ENCODE peak calls at places on chromosomes 11 and 22, in eight cellular contexts. I, N, O, U, Q, Y, B and X are unnamed samples.

GRCh38 chr11:102171101-102171500 is 60.9 kb downstream of the YAP1 start:
- DNase-seq in I (no peak), N (no peak), O (peak; percentile 52), U (no peak), Q (peak; percentile 56), Y (no peak), B (no peak), X (peak; percentile 43)

GRCh38 chr11:60193687-60194433 is 11.0 kb upstream of the MS4A6A start:
- DNase-seq in I (no peak), N (peak; percentile 80), O (peak; percentile 34), U (peak; percentile 58), Q (peak; percentile 93), Y (peak; percentile 75), B (peak; percentile 7), X (peak; percentile 44)

GRCh38 chr11:42906226-42906625 is 405.6 kb upstream of the API5 start:
- DNase-seq in I (no peak), N (no peak), O (no peak), U (no peak), Q (peak; percentile 4), Y (no peak), B (no peak), X (no peak)

GRCh38 chr11:18065572-18065971 is 19.5 kb upstream of the TPH1 start:
- DNase-seq in I (no peak), N (no peak), O (peak; percentile 18), U (no peak), Q (peak; percentile 21), Y (no peak), B (no peak), X (no peak)

GRCh38 chr22:49976439-49977175 is 16.0 kb downstream of the PIM3 start:
- DNase-seq in I (no peak), N (no peak), O (no peak), U (no peak), Q (no peak), Y (no peak), B (no peak), X (no peak)

GRCh38 chr11:122319011-122319410 is 203.0 kb upstream of the BLID start:
- DNase-seq in I (no peak), N (no peak), O (no peak), U (no peak), Q (no peak), Y (no peak), B (no peak), X (no peak)

GRCh38 chr11:111300569-111300968 is 2.2 kb downstream of the POU2AF3 start:
- DNase-seq in I (no peak), N (no peak), O (no peak), U (no peak), Q (no peak), Y (no peak), B (no peak), X (no peak)

GRCh38 chr11:66851698-66852465 is 5.0 kb upstream of the LRFN4 start:
- DNase-seq in I (no peak), N (no peak), O (no peak), U (peak; percentile 41), Q (no peak), Y (no peak), B (no peak), X (no peak)

GRCh38 chr11:4071325-4071724 is 23.3 kb upstream of the RRM1 start:
- DNase-seq in I (no peak), N (no peak), O (no peak), U (no peak), Q (no peak), Y (no peak), B (no peak), X (no peak)

GRCh38 chr11:9861860-9862725 is 198.2 kb downstream of the SWAP70 start:
- DNase-seq in I (no peak), N (peak; percentile 82), O (peak; percentile 47), U (peak; percentile 77), Q (peak; percentile 55), Y (peak; percentile 41), B (no peak), X (peak; percentile 70)

GRCh38 chr11:76799061-76799804 is 16.1 kb downstream of the TSKU start:
- DNase-seq in I (no peak), N (peak; percentile 47), O (peak; percentile 85), U (no peak), Q (no peak), Y (peak; percentile 84), B (no peak), X (peak; percentile 35)

GRCh38 chr11:11782532-11783110 is 59.2 kb upstream of the USP47 start:
- DNase-seq in I (no peak), N (no peak), O (no peak), U (no peak), Q (peak; percentile 35), Y (no peak), B (no peak), X (no peak)

GRCh38 chr11:65262775-65263174 is 1.0 kb downstream of the POLA2 start:
- DNase-seq in I (no peak), N (no peak), O (no peak), U (no peak), Q (no peak), Y (no peak), B (no peak), X (no peak)

GRCh38 chr22:38774496-38775166 is 18.8 kb upstream of the SUN2 start:
- DNase-seq in I (no peak), N (no peak), O (no peak), U (no peak), Q (peak; percentile 38), Y (no peak), B (no peak), X (no peak)

GRCh38 chr22:26671317-26672059 is 14.1 kb downstream of the MIAT start:
- DNase-seq in I (peak; percentile 30), N (no peak), O (peak; percentile 43), U (no peak), Q (peak; percentile 69), Y (no peak), B (no peak), X (no peak)

GRCh38 chr11:125062196-125062930 is 742 bp upstream of the SLC37A2 start:
- DNase-seq in I (no peak), N (no peak), O (peak; percentile 55), U (no peak), Q (no peak), Y (no peak), B (no peak), X (no peak)

GRCh38 chr11:128453444-128454336 is 133.7 kb downstream of the ETS1 start:
- DNase-seq in I (no peak), N (peak; percentile 95), O (peak; percentile 75), U (no peak), Q (peak; percentile 91), Y (no peak), B (peak; percentile 97), X (peak; percentile 95)

GRCh38 chr22:37545703-37546435 is 14.4 kb upstream of the CDC42EP1 start:
- DNase-seq in I (no peak), N (peak; percentile 83), O (peak; percentile 91), U (peak; percentile 91), Q (peak; percentile 77), Y (no peak), B (no peak), X (peak; percentile 90)

GRCh38 chr11:64102005-64102738 is 63.7 kb downstream of the MACROD1 start:
- DNase-seq in I (no peak), N (no peak), O (no peak), U (no peak), Q (no peak), Y (no peak), B (no peak), X (no peak)

GRCh38 chr11:64101461-64101860 is 64.5 kb downstream of the MACROD1 start:
- DNase-seq in I (no peak), N (no peak), O (no peak), U (no peak), Q (no peak), Y (no peak), B (no peak), X (no peak)

GRCh38 chr11:64099436-64099835 is 63.7 kb downstream of the FLRT1 start:
- DNase-seq in I (no peak), N (no peak), O (no peak), U (no peak), Q (no peak), Y (no peak), B (no peak), X (no peak)

GRCh38 chr11:64100782-64101358 is 65.0 kb downstream of the MACROD1 start:
- DNase-seq in I (no peak), N (no peak), O (no peak), U (no peak), Q (no peak), Y (no peak), B (no peak), X (no peak)

DNA sequence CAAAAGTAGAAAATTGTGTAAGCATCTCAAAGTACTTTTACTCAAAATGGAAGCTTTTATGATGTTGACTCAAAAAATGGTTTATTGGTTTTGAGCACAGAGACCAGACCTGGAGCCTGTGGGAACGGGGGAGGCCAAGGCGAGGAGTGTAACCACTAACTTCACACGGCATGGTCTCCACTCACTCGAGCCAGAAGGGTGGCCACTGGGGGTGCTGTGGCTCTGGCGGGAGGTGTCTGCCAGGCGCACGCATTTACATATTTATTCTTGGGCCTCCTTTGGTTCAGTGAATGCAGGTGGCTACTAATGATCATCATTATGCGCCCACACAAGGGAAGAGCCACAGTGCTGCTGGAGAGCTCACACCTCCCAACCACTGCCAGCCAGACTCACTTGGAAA is 64.6 kb downstream of the FLRT1 start:
- DNase-seq in I (no peak), N (no peak), O (no peak), U (no peak), Q (no peak), Y (no peak), B (no peak), X (no peak)
- TF ChIP-seq CTCF in I (no peak), N (peak; percentile 53), O (no peak), U (peak; percentile 47), Q (peak; percentile 22), Y (no peak), B (peak; percentile 40), X (peak; percentile 32)

GRCh38 chr22:23521442-23522113 is 58.5 kb downstream of the IGLL1 start:
- DNase-seq in I (no peak), N (peak; percentile 74), O (peak; percentile 81), U (peak; percentile 94), Q (no peak), Y (peak; percentile 78), B (no peak), X (peak; percentile 92)
- TF ChIP-seq CTCF in I (no peak), N (no peak), O (peak; percentile 11), U (peak; percentile 26), Q (peak; percentile 25), Y (no peak), B (no peak), X (peak; percentile 65)

GRCh38 chr11:6635082-6635932 is 16.1 kb upstream of the TPP1 start:
- DNase-seq in I (no peak), N (no peak), O (no peak), U (peak; percentile 67), Q (no peak), Y (peak; percentile 64), B (no peak), X (no peak)
- TF ChIP-seq CTCF in I (no peak), N (no peak), O (no peak), U (no peak), Q (no peak), Y (no peak), B (no peak), X (no peak)

GRCh38 chr11:43942651-43943356 is 367 bp downstream of the C11orf96 start:
- DNase-seq in I (no peak), N (peak; percentile 18), O (no peak), U (no peak), Q (peak; percentile 43), Y (no peak), B (no peak), X (no peak)
- TF ChIP-seq CTCF in I (no peak), N (no peak), O (no peak), U (no peak), Q (no peak), Y (no peak), B (no peak), X (no peak)

GRCh38 chr11:109791337-109791736 is 301.9 kb upstream of the ZC3H12C start:
- DNase-seq in I (no peak), N (no peak), O (no peak), U (no peak), Q (no peak), Y (no peak), B (no peak), X (no peak)
- TF ChIP-seq CTCF in I (no peak), N (no peak), O (no peak), U (no peak), Q (peak; percentile 7), Y (no peak), B (no peak), X (no peak)